ENCODE peak calls at places on chromosomes 16 and 17, in four cellular contexts. One of them, this sample, is unnamed.

GRCh38 chr17:80437532-80437931 is 22.6 kb downstream of the ENDOV start:
- DNase-seq in mesendoderm: no peak
- DNase-seq in H9: no peak
- DNase-seq in H1: no peak
- DNase-seq in this sample: no peak

GRCh38 chr17:31680126-31680525 is 178.9 kb downstream of the COPRS start:
- DNase-seq in H1: no peak
- DNase-seq in mesendoderm: no peak
- DNase-seq in H9: peak; percentile 18
- DNase-seq in this sample: no peak

GRCh38 chr17:70121136-70121535 is 46.1 kb downstream of the KCNJ16 start:
- DNase-seq in H9: no peak
- DNase-seq in mesendoderm: no peak
- DNase-seq in H1: no peak
- DNase-seq in this sample: no peak

GRCh38 chr17:12256380-12256995 is 235.8 kb downstream of the MAP2K4 start:
- DNase-seq in H1: no peak
- DNase-seq in H9: no peak
- DNase-seq in mesendoderm: peak; percentile 56
- DNase-seq in this sample: peak; percentile 81

GRCh38 chr17:79986441-79987186 is 49.1 kb downstream of the TBC1D16 start:
- DNase-seq in H1: no peak
- DNase-seq in mesendoderm: no peak
- DNase-seq in H9: no peak
- DNase-seq in this sample: peak; percentile 67

GRCh38 chr17:36144014-36144413 is 32.4 kb downstream of the TBC1D3B start:
- DNase-seq in H1: no peak
- DNase-seq in H9: no peak
- DNase-seq in mesendoderm: no peak
- DNase-seq in this sample: no peak

GRCh38 chr16:81707411-81708321 is 71.4 kb upstream of the PLCG2 start:
- DNase-seq in mesendoderm: no peak
- DNase-seq in H1: no peak
- DNase-seq in H9: no peak
- DNase-seq in this sample: peak; percentile 73

GRCh38 chr16:24036038-24036543 is 200.3 kb downstream of the PRKCB start:
- DNase-seq in mesendoderm: no peak
- DNase-seq in H1: no peak
- DNase-seq in H9: no peak
- DNase-seq in this sample: no peak

GRCh38 chr17:6439951-6440350 is 4.3 kb upstream of the PIMREG start:
- DNase-seq in H9: no peak
- DNase-seq in mesendoderm: peak; percentile 44
- DNase-seq in H1: no peak
- DNase-seq in this sample: no peak

GRCh38 chr17:68288804-68289203 is 2.1 kb downstream of the SLC16A6 start:
- DNase-seq in H1: no peak
- DNase-seq in mesendoderm: peak; percentile 27
- DNase-seq in H9: no peak
- DNase-seq in this sample: no peak

GRCh38 chr17:49388290-49388640 is 26.2 kb upstream of the ZNF652 start:
- DNase-seq in mesendoderm: no peak
- DNase-seq in H1: no peak
- DNase-seq in H9: no peak
- DNase-seq in this sample: no peak

GRCh38 chr16:2786061-2786825 is 1.1 kb downstream of the PRSS33 start:
- DNase-seq in mesendoderm: no peak
- DNase-seq in H9: peak; percentile 25
- DNase-seq in H1: no peak
- DNase-seq in this sample: no peak

GRCh38 chr17:72715906-72716572 is 376.4 kb downstream of the SLC39A11 start:
- DNase-seq in H9: no peak
- DNase-seq in mesendoderm: peak; percentile 61
- DNase-seq in H1: no peak
- DNase-seq in this sample: peak; percentile 98

DNA sequence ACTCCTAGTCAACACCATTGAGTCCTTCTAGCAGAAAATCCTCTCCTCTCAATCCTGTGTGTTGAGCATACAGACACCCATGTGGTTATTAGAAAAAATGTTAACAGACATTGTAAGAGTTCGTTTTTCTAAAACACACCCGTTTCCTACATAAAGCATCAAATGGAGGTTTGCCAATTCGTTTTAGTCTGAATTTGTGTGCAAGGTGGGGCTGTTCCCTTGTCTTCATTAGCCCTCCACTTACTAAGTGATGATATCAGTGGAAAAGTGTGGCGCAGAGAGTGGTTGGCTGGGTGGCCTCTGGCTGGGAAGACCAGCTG is 2.7 kb downstream of the NHERF1 start:
- DNase-seq in H1: no peak
- DNase-seq in mesendoderm: no peak
- DNase-seq in H9: no peak
- DNase-seq in this sample: no peak
- H3K56ac ChIP-seq in H1: no peak overlapping the region
- H3K56ac ChIP-seq in mesendoderm: peak overlapping the region; percentile 50
- H3K56ac ChIP-seq in H9: no peak overlapping the region
- H3K56ac ChIP-seq in this sample: no peak overlapping the region

DNA sequence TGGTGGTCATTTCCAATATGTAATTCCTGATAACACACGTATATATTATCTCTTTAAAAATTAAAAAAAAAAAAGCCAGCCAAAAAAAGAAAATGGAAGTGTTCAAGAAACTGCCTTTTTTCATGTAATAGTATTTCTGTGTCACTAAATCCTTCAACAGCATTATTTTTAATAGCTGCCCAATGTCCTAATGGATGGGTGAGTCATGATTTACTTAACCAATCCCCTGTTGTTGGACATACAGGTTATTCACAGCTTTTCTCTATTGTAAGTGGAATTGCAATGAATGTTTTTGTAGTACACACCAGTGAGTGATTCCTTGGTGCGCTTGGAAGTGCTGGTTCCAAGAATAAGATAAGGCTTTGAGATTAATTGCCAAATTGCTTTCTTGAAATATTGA is 124.9 kb downstream of the WWOX start:
- DNase-seq in H1: no peak
- DNase-seq in H9: no peak
- DNase-seq in mesendoderm: no peak
- DNase-seq in this sample: no peak
- H2BK120ac ChIP-seq in H1: no peak overlapping the region
- H2BK120ac ChIP-seq in H9: no peak overlapping the region
- H2BK120ac ChIP-seq in mesendoderm: no peak overlapping the region
- H2BK120ac ChIP-seq in this sample: no peak overlapping the region

GRCh38 chr16:54815177-54815576 is 115.5 kb upstream of the IRX5 start:
- DNase-seq in H1: no peak
- DNase-seq in mesendoderm: no peak
- DNase-seq in H9: no peak
- DNase-seq in this sample: no peak
- H3K56ac ChIP-seq in H1: no peak overlapping the region
- H3K56ac ChIP-seq in mesendoderm: no peak overlapping the region
- H3K56ac ChIP-seq in H9: no peak overlapping the region
- H3K56ac ChIP-seq in this sample: no peak overlapping the region

DNA sequence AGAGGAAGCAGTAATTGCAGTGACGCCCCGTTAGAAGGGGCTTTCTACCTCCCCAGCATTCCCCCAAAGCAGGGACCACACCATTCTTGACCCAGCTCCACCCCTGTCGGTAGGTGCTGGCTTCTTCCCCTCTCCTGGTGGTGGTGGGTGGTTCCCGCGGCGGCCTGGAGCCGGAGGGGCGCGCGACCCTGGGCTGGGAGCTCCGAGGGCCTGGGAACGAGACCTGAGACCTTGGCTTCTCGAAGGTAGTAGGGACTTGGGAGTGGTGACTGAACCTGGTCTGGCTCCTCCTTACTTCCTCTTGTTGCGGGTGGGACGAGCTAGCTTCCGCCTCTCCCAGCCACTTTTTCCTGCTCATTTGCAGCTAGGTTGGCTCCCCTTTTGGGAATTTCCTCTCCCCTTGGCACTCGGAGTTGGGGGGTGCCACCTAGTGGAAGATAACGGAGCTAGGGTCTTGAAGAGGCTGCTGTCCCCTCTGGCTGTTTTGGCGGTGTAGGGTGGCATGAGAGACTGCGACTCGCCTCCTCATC is 460 bp downstream of the GRN start:
- DNase-seq in mesendoderm: peak; percentile 89
- DNase-seq in H1: no peak
- DNase-seq in H9: peak; percentile 88
- DNase-seq in this sample: peak; percentile 59
- H2BK120ac ChIP-seq in mesendoderm: no peak overlapping the region
- H2BK120ac ChIP-seq in H1: no peak overlapping the region
- H2BK120ac ChIP-seq in H9: no peak overlapping the region
- H2BK120ac ChIP-seq in this sample: no peak overlapping the region

GRCh38 chr17:17719966-17720543 is 38.8 kb downstream of the RAI1 start:
- DNase-seq in mesendoderm: no peak
- DNase-seq in H9: no peak
- DNase-seq in H1: no peak
- DNase-seq in this sample: no peak

GRCh38 chr17:17722081-17722905 is 41.0 kb downstream of the RAI1 start:
- DNase-seq in H1: no peak
- DNase-seq in H9: peak; percentile 67
- DNase-seq in mesendoderm: peak; percentile 60
- DNase-seq in this sample: peak; percentile 58

GRCh38 chr17:17722906-17723353 is 41.7 kb downstream of the RAI1 start:
- DNase-seq in mesendoderm: no peak
- DNase-seq in H9: no peak
- DNase-seq in H1: no peak
- DNase-seq in this sample: no peak

GRCh38 chr17:17719199-17719940 is 38.1 kb downstream of the RAI1 start:
- DNase-seq in H1: no peak
- DNase-seq in H9: no peak
- DNase-seq in mesendoderm: no peak
- DNase-seq in this sample: no peak

GRCh38 chr17:17721140-17721668 is 39.9 kb downstream of the RAI1 start:
- DNase-seq in mesendoderm: no peak
- DNase-seq in H9: no peak
- DNase-seq in H1: no peak
- DNase-seq in this sample: no peak
- H3K56ac ChIP-seq in mesendoderm: no peak overlapping the region
- H3K56ac ChIP-seq in H9: no peak overlapping the region
- H3K56ac ChIP-seq in H1: no peak overlapping the region
- H3K56ac ChIP-seq in this sample: no peak overlapping the region

GRCh38 chr16:85970016-85970711 is 71.2 kb downstream of the IRF8 start:
- DNase-seq in mesendoderm: no peak
- DNase-seq in H1: no peak
- DNase-seq in H9: no peak
- DNase-seq in this sample: no peak

GRCh38 chr16:85969159-85969558 is 70.2 kb downstream of the IRF8 start:
- DNase-seq in H1: no peak
- DNase-seq in H9: no peak
- DNase-seq in mesendoderm: no peak
- DNase-seq in this sample: peak; percentile 47

GRCh38 chr16:85971877-85972638 is 73.1 kb downstream of the IRF8 start:
- DNase-seq in H1: no peak
- DNase-seq in mesendoderm: no peak
- DNase-seq in H9: no peak
- DNase-seq in this sample: peak; percentile 2

GRCh38 chr16:85969591-85969990 is 70.6 kb downstream of the IRF8 start:
- DNase-seq in mesendoderm: peak; percentile 22
- DNase-seq in H9: no peak
- DNase-seq in H1: no peak
- DNase-seq in this sample: peak; percentile 2

GRCh38 chr16:85970712-85971220 is 71.8 kb downstream of the IRF8 start:
- DNase-seq in H9: no peak
- DNase-seq in H1: no peak
- DNase-seq in mesendoderm: peak; percentile 15
- DNase-seq in this sample: peak; percentile 0
- H2BK120ac ChIP-seq in H9: no peak overlapping the region
- H2BK120ac ChIP-seq in H1: no peak overlapping the region
- H2BK120ac ChIP-seq in mesendoderm: no peak overlapping the region
- H2BK120ac ChIP-seq in this sample: no peak overlapping the region

DNA sequence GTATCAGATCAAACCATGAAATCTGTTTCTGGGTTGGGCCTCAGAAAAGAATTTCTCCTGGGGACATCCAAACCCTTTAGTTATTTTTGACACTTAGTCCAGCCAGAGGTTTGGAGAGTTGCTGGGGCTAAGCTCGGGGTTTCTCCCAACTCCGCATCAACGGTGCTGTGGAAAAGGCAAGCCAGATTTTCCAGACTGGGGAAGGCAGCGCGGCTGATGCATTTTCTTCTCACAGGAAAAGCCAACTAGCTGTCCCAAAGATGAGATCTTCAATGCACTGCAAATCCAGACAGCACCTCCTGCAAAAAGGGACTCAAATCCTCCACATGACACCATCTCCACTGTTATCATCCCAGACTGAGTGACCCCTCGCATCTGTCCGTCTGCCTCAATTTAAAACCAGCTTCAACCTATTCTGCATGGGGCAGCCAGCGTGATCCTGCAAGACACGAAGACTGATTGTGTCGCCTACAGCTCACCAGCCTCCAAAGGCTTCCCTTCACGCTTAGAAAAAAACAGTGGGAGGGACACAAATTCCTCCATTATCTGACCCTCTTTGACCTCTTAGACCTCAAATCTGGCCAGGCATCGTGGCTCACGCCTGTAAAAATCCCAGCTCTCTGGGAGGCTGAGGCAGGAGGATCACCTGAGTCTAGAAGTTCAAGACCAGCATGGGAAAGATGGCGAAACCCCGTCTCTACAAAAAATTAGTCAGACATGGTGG is 62.0 kb downstream of the GAS7 start:
- DNase-seq in H9: no peak
- DNase-seq in H1: no peak
- DNase-seq in mesendoderm: no peak
- DNase-seq in this sample: no peak
- H3K56ac ChIP-seq in H9: no peak overlapping the region
- H3K56ac ChIP-seq in H1: no peak overlapping the region
- H3K56ac ChIP-seq in mesendoderm: no peak overlapping the region
- H3K56ac ChIP-seq in this sample: no peak overlapping the region

This sample was measured in IMR-90.